ENCODE peak calls at places on chromosomes 5 and 9, in six cellular contexts. J is A549, G is mucosa of descending colon, C is HCT116, L is OCI-LY7, U is uterus. K is an unnamed sample. For H3K4me1, the result is how much of the 10 kb centered on the place peaks cover.

GRCh38 chr5:14268236-14268701 is 125.1 kb downstream of the TRIO start:
- DNase-seq in C (peak), G (no peak), L (no peak), J (peak), U (no peak), K (no peak)

GRCh38 chr9:22052376-22052945 is 43.4 kb upstream of the CDKN2B start:
- DNase-seq in L (no peak), J (no peak), U (no peak), G (no peak), C (peak), K (no peak)

GRCh38 chr9:129290606-129291005 is 112.5 kb upstream of the IER5L start:
- DNase-seq in L (no peak), G (no peak), J (no peak), U (peak), C (no peak), K (no peak)

GRCh38 chr5:157365732-157366131 is 94.3 kb upstream of the NIPAL4 start:
- DNase-seq in C (no peak), U (no peak), L (no peak), J (no peak), G (no peak), K (no peak)

GRCh38 chr9:128587453-128587852 is 35.1 kb downstream of the SPTAN1 start:
- DNase-seq in L (no peak), U (no peak), C (no peak), J (no peak), G (no peak), K (no peak)

GRCh38 chr9:82546131-82546530 is 516.8 kb downstream of the RASEF start:
- DNase-seq in U (no peak), L (no peak), G (no peak), C (no peak), J (no peak), K (no peak)

GRCh38 chr9:124322618-124323432 is 65.1 kb downstream of the NEK6 start:
- DNase-seq in L (no peak), G (no peak), J (no peak), U (no peak), C (no peak), K (no peak)

GRCh38 chr9:134661791-134662142 is 20.2 kb downstream of the COL5A1 start:
- DNase-seq in U (peak), G (no peak), C (no peak), L (no peak), J (no peak), K (no peak)

GRCh38 chr5:125227333-125228075 is 481.1 kb upstream of the ZNF608 start:
- DNase-seq in L (peak), G (peak), J (peak), C (peak), U (no peak), K (peak)

GRCh38 chr9:129889936-129890717 is 54.9 kb downstream of the USP20 start:
- DNase-seq in U (no peak), C (no peak), J (no peak), G (peak), L (no peak), K (no peak)

GRCh38 chr5:74631088-74631960 is 9.2 kb downstream of the ENC1 start:
- DNase-seq in C (no peak), G (no peak), L (peak), J (peak), U (no peak), K (no peak)

GRCh38 chr5:116815081-116815480 is 240.5 kb upstream of the SEMA6A start:
- DNase-seq in C (no peak), L (no peak), U (no peak), G (no peak), J (no peak), K (no peak)

GRCh38 chr5:64632251-64632650 is 58.1 kb upstream of the SHISAL2B start:
- DNase-seq in L (no peak), U (no peak), G (no peak), J (no peak), C (no peak), K (no peak)

GRCh38 chr5:87339986-87340385 is 72.3 kb downstream of the RASA1 start:
- DNase-seq in J (no peak), L (no peak), C (no peak), G (no peak), U (no peak), K (no peak)

GRCh38 chr5:10319202-10319851 is 11.6 kb upstream of the CMBL start:
- DNase-seq in U (peak), J (no peak), G (no peak), L (no peak), C (no peak), K (no peak)

GRCh38 chr5:135497971-135498661 is 37.6 kb downstream of the NEUROG1 start:
- DNase-seq in C (no peak), L (no peak), G (no peak), J (no peak), U (no peak), K (no peak)

GRCh38 chr9:120412425-120412951 is 167.5 kb downstream of the CDK5RAP2 start:
- DNase-seq in G (no peak), J (no peak), L (no peak), C (no peak), U (no peak), K (no peak)

GRCh38 chr9:89234636-89235035 is 56.0 kb upstream of the SHC3 start:
- DNase-seq in U (peak), G (no peak), J (peak), C (no peak), L (no peak), K (no peak)

GRCh38 chr9:99660191-99660636 is 161.5 kb upstream of the NR4A3 start:
- DNase-seq in G (no peak), C (no peak), L (peak), J (no peak), U (no peak), K (no peak)

GRCh38 chr5:59674763-59675162 is 218.8 kb downstream of the PDE4D start:
- DNase-seq in L (no peak), G (no peak), J (no peak), U (no peak), C (no peak), K (no peak)

GRCh38 chr5:78243639-78244038 is 50.9 kb downstream of the AP3B1 start:
- DNase-seq in J (no peak), C (no peak), G (no peak), L (no peak), U (no peak), K (no peak)

GRCh38 chr5:117803533-117803932 is 1184.8 kb downstream of the DTWD2 start:
- DNase-seq in C (no peak), J (no peak), L (no peak), G (no peak), U (no peak), K (no peak)

GRCh38 chr9:87227456-87227855 is 270.2 kb upstream of the DAPK1 start:
- DNase-seq in L (no peak), G (no peak), U (no peak), C (no peak), J (no peak), K (no peak)

GRCh38 chr5:62299097-62299496 is 6.9 kb upstream of the KIF2A start:
- DNase-seq in C (no peak), U (no peak), G (no peak), J (no peak), L (no peak), K (no peak)

GRCh38 chr9:104810421-104811339 is 46.8 kb downstream of the NIPSNAP3B start:
- DNase-seq in G (peak), J (peak), L (no peak), C (no peak), U (no peak), K (peak)

GRCh38 chr5:112371054-112371453 is 48.0 kb downstream of the EPB41L4A start:
- DNase-seq in L (no peak), U (no peak), J (no peak), C (no peak), G (no peak), K (no peak)

GRCh38 chr9:123893831-123894460 is 36.0 kb downstream of the DENND1A start:
- DNase-seq in J (peak), G (no peak), C (no peak), L (no peak), U (no peak), K (no peak)

GRCh38 chr5:169384661-169385060 is 83.7 kb upstream of the SLIT3 start:
- DNase-seq in G (no peak), U (no peak), J (no peak), L (no peak), C (no peak), K (no peak)

GRCh38 chr5:38916802-38917201 is 71.0 kb downstream of the OSMR start:
- DNase-seq in C (no peak), G (no peak), L (no peak), U (no peak), J (no peak), K (no peak)

GRCh38 chr9:105076729-105077128 is 148.8 kb upstream of the ABCA1 start:
- DNase-seq in J (no peak), L (no peak), G (no peak), U (no peak), C (no peak), K (no peak)

GRCh38 chr9:70765935-70766334 is 351.5 kb upstream of the KLF9 start:
- DNase-seq in C (no peak), J (no peak), U (no peak), G (no peak), L (no peak), K (no peak)

GRCh38 chr5:124519396-124519795 is 227.0 kb downstream of the ZNF608 start:
- DNase-seq in L (peak), J (no peak), U (peak), G (no peak), C (no peak), K (no peak)

GRCh38 chr5:173153842-173154241 is 9.5 kb downstream of the BNIP1 start:
- DNase-seq in L (no peak), G (no peak), C (no peak), J (no peak), U (no peak), K (no peak)

GRCh38 chr9:31683126-31683525 is 701.3 kb upstream of the ACO1 start:
- DNase-seq in G (no peak), J (no peak), U (no peak), C (no peak), L (no peak), K (no peak)

GRCh38 chr5:173010021-173010420 is 26.4 kb downstream of the ATP6V0E1 start:
- DNase-seq in J (no peak), C (no peak), L (no peak), U (no peak), G (no peak), K (no peak)

GRCh38 chr5:152560508-152561137 is 155.5 kb upstream of the NMUR2 start:
- DNase-seq in J (peak), C (peak), G (peak), L (peak), U (peak), K (peak)

GRCh38 chr5:142585451-142585850 is 100.4 kb downstream of the FGF1 start:
- DNase-seq in G (no peak), U (no peak), J (no peak), C (no peak), L (no peak), K (no peak)

GRCh38 chr9:137435980-137436760 is 5.0 kb downstream of the ENTPD8 start:
- DNase-seq in G (peak), C (peak), U (peak), J (peak), L (no peak), K (peak)
- H3K4me1 ChIP-seq in G (under half), C (under half), U (under half), J (under half), L (under half), K (under half)

GRCh38 chr9:16152276-16153065 is 599.6 kb downstream of the CCDC171 start:
- DNase-seq in J (no peak), C (no peak), L (no peak), G (no peak), U (no peak), K (no peak)

GRCh38 chr9:16153221-16153620 is 600.4 kb downstream of the CCDC171 start:
- DNase-seq in U (no peak), C (no peak), L (no peak), G (no peak), J (no peak), K (no peak)

GRCh38 chr9:16157216-16157615 is 604.4 kb downstream of the CCDC171 start:
- DNase-seq in L (no peak), J (no peak), G (no peak), U (no peak), C (no peak), K (no peak)

GRCh38 chr9:16155878-16156277 is 603.0 kb downstream of the CCDC171 start:
- DNase-seq in J (no peak), L (no peak), G (no peak), U (no peak), C (no peak), K (no peak)

GRCh38 chr9:16154570-16155078 is 601.8 kb downstream of the CCDC171 start:
- DNase-seq in G (peak), U (no peak), J (peak), C (no peak), L (peak), K (peak)
- TF ChIP-seq CTCF in G (no peak), U (peak), J (no peak), C (peak), L (peak), K (peak)

GRCh38 chr9:111599092-111599947 is at the start of gene PTGR1:
- DNase-seq in C (peak), J (peak), G (peak), U (peak), L (no peak), K (peak)

GRCh38 chr9:111601237-111602018 is 2.0 kb upstream of the PTGR1 start:
- DNase-seq in L (no peak), J (peak), G (no peak), U (no peak), C (no peak), K (no peak)

GRCh38 chr9:111598730-111599091 is 736 bp downstream of the PTGR1 start:
- DNase-seq in C (no peak), U (peak), J (no peak), G (no peak), L (no peak), K (peak)

GRCh38 chr9:111599948-111600343 is 499 bp upstream of the PTGR1 start:
- DNase-seq in C (no peak), L (no peak), G (no peak), J (peak), U (no peak), K (no peak)

GRCh38 chr9:111597852-111598729 is 1.4 kb downstream of the PTGR1 start:
- DNase-seq in G (peak), J (peak), C (peak), L (peak), U (peak), K (peak)
- H3K4me1 ChIP-seq in G (under half), J (half or more), C (under half), L (under half), U (under half), K (under half)

GRCh38 chr5:179980767-179981166 is 73.1 kb upstream of the TBC1D9B start:
- DNase-seq in L (no peak), G (no peak), J (no peak), C (no peak), U (no peak), K (no peak)

DNA sequence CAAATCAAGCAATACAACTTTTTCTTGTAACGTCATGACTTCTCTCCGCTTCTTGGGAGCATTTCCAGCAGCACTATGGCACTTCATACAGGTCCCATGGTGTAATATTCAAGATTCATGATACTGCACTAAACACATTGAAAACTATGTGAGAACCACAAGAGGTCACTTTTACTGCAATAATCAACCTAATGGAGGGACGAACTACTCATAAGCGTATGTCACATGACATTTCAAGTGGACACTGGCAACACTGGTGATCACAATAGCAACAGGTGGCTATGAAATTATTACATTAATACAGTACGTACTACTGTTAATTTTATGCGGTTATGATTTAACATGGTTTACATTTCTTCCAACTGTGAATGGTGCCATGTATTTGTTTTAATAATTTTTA is 78.6 kb upstream of the TBC1D9B start:
- DNase-seq in U (no peak), L (no peak), G (no peak), C (no peak), J (peak), K (peak)
- TF ChIP-seq CTCF in U (no peak), L (no peak), G (no peak), C (no peak), J (no peak), K (no peak)

GRCh38 chr9:137454506-137455360 is 4.4 kb downstream of the NSMF start:
- DNase-seq in C (no peak), J (no peak), L (no peak), U (peak), G (peak), K (peak)
- H3K4me1 ChIP-seq in C (half or more), J (under half), L (under half), U (under half), G (under half), K (under half)

DNA sequence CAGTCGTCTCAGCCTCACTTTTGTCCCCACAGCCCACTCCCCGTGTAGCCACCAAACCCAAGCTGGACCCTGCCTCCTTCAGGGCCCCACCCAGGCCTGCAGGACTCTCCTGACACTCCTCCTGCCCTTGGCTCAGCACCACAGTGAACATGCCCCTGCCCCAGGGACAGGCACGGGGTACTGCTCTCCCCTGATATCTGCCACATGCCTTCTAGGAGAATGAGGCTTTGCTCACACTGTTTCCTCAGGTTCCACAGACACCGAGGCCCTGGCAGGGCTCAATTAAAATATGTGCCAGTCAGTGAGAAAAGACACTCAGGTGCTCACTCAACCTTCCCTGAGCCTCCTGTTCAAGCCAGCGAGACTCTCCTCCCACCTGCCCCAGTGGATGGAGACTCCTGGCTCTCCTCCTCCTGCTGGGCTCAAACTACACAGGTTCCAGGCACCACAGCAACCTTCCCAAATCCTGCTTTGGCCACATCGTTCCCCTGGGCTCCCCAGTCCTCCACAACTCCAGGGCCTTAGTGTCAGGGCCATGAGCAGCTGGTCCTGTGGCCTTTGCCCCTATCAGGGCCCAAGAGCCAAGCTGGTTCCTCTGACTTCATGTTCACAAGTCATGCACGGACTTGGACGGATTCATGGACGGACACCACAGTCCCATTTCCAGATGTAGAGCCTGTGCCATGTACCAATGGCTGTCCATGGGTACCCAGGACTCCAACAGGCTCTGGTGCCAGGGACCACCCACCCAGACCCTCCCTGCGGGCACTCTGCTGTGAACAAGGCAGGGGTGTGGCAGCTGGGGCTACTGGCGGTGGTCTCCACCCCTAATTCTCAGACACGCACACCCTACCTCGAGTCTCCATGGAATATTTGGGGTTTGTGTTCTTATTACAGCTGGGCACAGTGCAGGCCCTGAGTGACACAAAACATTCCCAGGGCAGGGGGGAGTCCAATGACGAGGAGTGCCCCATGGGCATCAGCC is 36.6 kb downstream of the BICD2 start:
- DNase-seq in C (no peak), U (no peak), J (no peak), G (no peak), L (no peak), K (no peak)
- TF ChIP-seq CTCF in C (no peak), U (no peak), J (no peak), G (no peak), L (no peak), K (no peak)

K was measured in body of pancreas.